ENCODE peak calls at places on chromosomes 4 and X, in four cellular contexts. T is astrocyte, U is G401, P is left cardiac atrium. G is an unnamed sample.

GRCh38 chrX:53265771-53266170 is 15.6 kb downstream of the IQSEC2 start:
- DNase-seq in P (no peak), T (peak), U (no peak), G (no peak)

GRCh38 chrX:40418413-40419195 is 162.2 kb upstream of the ATP6AP2 start:
- DNase-seq in U (no peak), T (peak), P (no peak), G (no peak)

GRCh38 chr4:125676156-125676555 is 361.4 kb downstream of the FAT4 start:
- DNase-seq in T (no peak), P (no peak), U (no peak), G (no peak)

GRCh38 chr4:2852481-2852881 is 8.8 kb downstream of the ADD1 start:
- DNase-seq in T (no peak), U (no peak), P (peak), G (peak)

GRCh38 chr4:78660559-78660958 is 109.0 kb downstream of the ANXA3 start:
- DNase-seq in U (no peak), T (no peak), P (no peak), G (no peak)

GRCh38 chrX:129748265-129748664 is 9.5 kb downstream of the XPNPEP2 start:
- DNase-seq in P (no peak), U (no peak), T (peak), G (no peak)

GRCh38 chr4:12956026-12956425 is 528.1 kb downstream of the RAB28 start:
- DNase-seq in P (no peak), U (no peak), T (no peak), G (no peak)

GRCh38 chr4:165464813-165465381 is 86.1 kb downstream of the CPE start:
- DNase-seq in T (peak), U (peak), P (no peak), G (no peak)

GRCh38 chr4:165355900-165356300 is 22.9 kb upstream of the CPE start:
- DNase-seq in P (no peak), T (peak), U (peak), G (no peak)

GRCh38 chrX:153459976-153460375 is 10.4 kb downstream of the HAUS7 start:
- DNase-seq in P (no peak), T (peak), U (no peak), G (peak)

G was measured in Right ventricle myocardium superior.